ENCODE peak calls at places on chromosomes 13 and 19, in seven cellular contexts. N, Y, D, R, I, K and S are unnamed samples.

GRCh38 chr13:49443327-49443688 is 556 bp downstream of the CAB39L start:
- DNase-seq in N (no peak), R (peak; percentile 31), D (peak; percentile 39), K (no peak), I (peak; percentile 8), Y (peak; percentile 8), S (no peak)

GRCh38 chr13:112968910-112969691 is at the start of gene MCF2L:
- DNase-seq in I (peak; percentile 68), R (peak; percentile 45), K (no peak), D (peak; percentile 82), Y (peak; percentile 41), N (peak; percentile 52), S (peak; percentile 92)

GRCh38 chr13:73991884-73992283 is 142.3 kb downstream of the KLF12 start:
- DNase-seq in N (no peak), K (no peak), D (no peak), I (no peak), R (no peak), Y (no peak), S (no peak)

GRCh38 chr13:32362574-32362973 is 47.3 kb downstream of the BRCA2 start:
- DNase-seq in R (no peak), K (no peak), N (no peak), I (no peak), Y (no peak), D (no peak), S (no peak)

GRCh38 chr13:43134896-43135295 is 111.5 kb downstream of the DNAJC15 start:
- DNase-seq in I (no peak), Y (no peak), K (no peak), N (no peak), D (no peak), R (no peak), S (no peak)

GRCh38 chr13:72726721-72727416 is 560 bp downstream of the MZT1 start:
- DNase-seq in N (peak; percentile 60), D (peak; percentile 4), K (no peak), I (peak; percentile 50), Y (peak; percentile 9), R (peak; percentile 6), S (no peak)

GRCh38 chr19:14114854-14115253 is 2.7 kb downstream of the PRKACA start:
- DNase-seq in N (no peak), Y (peak; percentile 15), K (no peak), D (no peak), R (peak; percentile 46), I (peak; percentile 32), S (no peak)

GRCh38 chr19:3551808-3552095 is 5.6 kb downstream of the MFSD12 start:
- DNase-seq in N (no peak), R (no peak), Y (no peak), I (no peak), K (no peak), D (no peak), S (no peak)

GRCh38 chr13:40490086-40490723 is 176.2 kb downstream of the FOXO1 start:
- DNase-seq in K (no peak), R (no peak), I (peak; percentile 50), N (no peak), D (no peak), Y (peak; percentile 55), S (no peak)

GRCh38 chr19:47099576-47100050 is 14.0 kb downstream of the ZC3H4 start:
- DNase-seq in N (no peak), D (no peak), Y (no peak), R (no peak), K (no peak), I (no peak), S (no peak)

GRCh38 chr13:100544866-100545683 is 43.5 kb downstream of the GGACT start:
- DNase-seq in D (peak; percentile 38), Y (no peak), N (no peak), K (no peak), R (no peak), I (peak; percentile 51), S (no peak)

GRCh38 chr19:41734585-41734984 is 20.7 kb upstream of the CEACAM6 start:
- DNase-seq in N (no peak), K (no peak), R (peak; percentile 87), I (no peak), D (no peak), Y (no peak), S (no peak)